ENCODE peak calls at places on chromosomes 6 and 20, in five cellular contexts. S is H1, G is mesendoderm, X is neuronal stem cell, J is IMR-90. U is an unnamed sample.
A peak's percentile ranks its signal among the peaks of the same experiment; 100 is the strongest.

GRCh38 chr6:41222513-41222912 is 5.6 kb upstream of the TREML4 start:
- DNase-seq in J (no peak), G (no peak), X (no peak), S (no peak), U (no peak)

GRCh38 chr6:56671651-56672461 is 29.2 kb upstream of the DST start:
- DNase-seq in X (no peak), S (no peak), G (peak; percentile 71), J (no peak), U (no peak)

GRCh38 chr6:158939255-158940170 is 60.5 kb downstream of the RSPH3 start:
- DNase-seq in G (peak; percentile 62), J (no peak), X (no peak), S (no peak), U (peak; percentile 70)

GRCh38 chr20:47885909-47886453 is 100.7 kb upstream of the SULF2 start:
- DNase-seq in G (no peak), J (no peak), X (no peak), S (no peak), U (no peak)

GRCh38 chr6:6969761-6970223 is 138.0 kb upstream of the RREB1 start:
- DNase-seq in J (no peak), G (peak; percentile 18), S (no peak), X (no peak), U (peak; percentile 99)

GRCh38 chr20:63129991-63130653 is 85.8 kb downstream of the YTHDF1 start:
- DNase-seq in S (no peak), G (peak; percentile 7), X (no peak), J (no peak), U (no peak)

GRCh38 chr20:57391439-57392129 is 388 bp downstream of the RBM38 start:
- DNase-seq in X (no peak), S (no peak), G (no peak), J (no peak), U (peak; percentile 62)

GRCh38 chr20:17646901-17647301 is 35.1 kb downstream of the RRBP1 start:
- DNase-seq in G (no peak), J (no peak), S (no peak), X (no peak), U (no peak)

GRCh38 chr6:156026543-156027268 is 571.1 kb upstream of the NOX3 start:
- DNase-seq in J (no peak), S (no peak), X (no peak), G (no peak), U (no peak)

GRCh38 chr20:9228774-9229450 is 160.0 kb downstream of the PLCB4 start:
- DNase-seq in S (no peak), X (no peak), G (no peak), J (no peak), U (no peak)

GRCh38 chr6:1264619-1265445 is 47.1 kb upstream of the FOXQ1 start:
- DNase-seq in S (no peak), J (no peak), G (no peak), X (no peak), U (no peak)

GRCh38 chr6:130843575-130844320 is 16.5 kb downstream of the SMLR1 start:
- DNase-seq in G (peak; percentile 58), S (no peak), X (peak; percentile 23), J (peak; percentile 33), U (peak; percentile 72)

GRCh38 chr6:82270791-82271392 is 23.3 kb upstream of the IBTK start:
- DNase-seq in S (no peak), G (peak; percentile 68), X (peak; percentile 47), J (peak; percentile 52), U (peak; percentile 61)

GRCh38 chr6:79601020-79601609 is 30.0 kb upstream of the SH3BGRL2 start:
- DNase-seq in S (no peak), G (no peak), X (no peak), J (peak; percentile 88), U (no peak)

GRCh38 chr6:69974193-69974592 is 107.8 kb downstream of the COL19A1 start:
- DNase-seq in J (peak; percentile 11), G (no peak), S (no peak), X (no peak), U (no peak)

GRCh38 chr20:10060223-10060622 is 25.4 kb downstream of the ANKEF1 start:
- DNase-seq in J (no peak), S (no peak), X (no peak), G (no peak), U (no peak)

GRCh38 chr6:35038076-35038475 is 103.1 kb downstream of the TCP11 start:
- DNase-seq in G (peak; percentile 72), X (no peak), S (no peak), J (no peak), U (peak; percentile 71)

GRCh38 chr6:141484726-141485125 is 648.0 kb upstream of the GJE1 start:
- DNase-seq in G (no peak), J (peak; percentile 47), X (no peak), S (no peak), U (no peak)

GRCh38 chr6:166705070-166705469 is 78.0 kb upstream of the RPS6KA2 start:
- DNase-seq in X (no peak), S (no peak), J (no peak), G (no peak), U (no peak)

GRCh38 chr6:166330612-166331011 is 11.7 kb downstream of the SFT2D1 start:
- DNase-seq in X (peak; percentile 51), S (peak; percentile 79), J (peak; percentile 23), G (peak; percentile 96), U (no peak)

GRCh38 chr6:87407531-87407895 is 259 bp upstream of the CFAP206 start:
- DNase-seq in S (no peak), J (peak; percentile 41), X (no peak), G (no peak), U (no peak)

GRCh38 chr6:46867411-46867810 is 54.3 kb downstream of the ADGRF5 start:
- DNase-seq in S (no peak), J (no peak), X (no peak), G (no peak), U (no peak)

GRCh38 chr6:21508753-21509152 is 84.8 kb upstream of the SOX4 start:
- DNase-seq in J (no peak), G (no peak), X (no peak), S (no peak), U (no peak)

GRCh38 chr6:20266851-20267608 is 54.8 kb upstream of the MBOAT1 start:
- DNase-seq in G (no peak), S (no peak), X (no peak), J (no peak), U (no peak)

DNA sequence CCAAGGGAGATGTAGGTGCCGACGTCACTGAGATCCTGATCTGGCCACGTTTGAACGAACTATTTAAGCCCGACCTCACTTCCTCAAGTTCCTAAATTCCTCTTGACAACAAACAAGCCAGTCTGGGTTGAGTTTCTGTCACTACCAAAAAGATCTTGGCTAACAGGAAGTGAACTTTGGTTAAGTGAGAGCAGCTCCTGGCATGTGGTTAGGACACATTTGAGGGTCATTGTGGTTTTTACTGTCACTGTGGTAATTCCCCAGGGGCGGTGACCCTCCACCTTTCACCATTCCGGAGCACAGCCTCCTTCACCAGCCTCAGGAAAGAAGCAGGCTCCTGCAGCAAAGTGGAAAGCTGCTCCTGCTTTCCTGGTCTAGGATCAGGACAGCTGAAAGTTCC is 43.1 kb upstream of the ZNF831 start:
- DNase-seq in G (no peak), X (no peak), J (no peak), S (no peak), U (peak; percentile 17)
- H3K18ac ChIP-seq in G (no peak overlapping the region), X (no peak overlapping the region), J (no peak overlapping the region), S (no peak overlapping the region), U (no peak overlapping the region)

GRCh38 chr20:22431419-22431818 is 153.0 kb downstream of the FOXA2 start:
- DNase-seq in X (no peak), S (no peak), G (no peak), J (no peak), U (no peak)
- H3K4me1 ChIP-seq in X (no peaks in the 10 kb centered on the region), S (peaks cover 7% of the 10 kb centered on the region), G (peaks cover 13% of the 10 kb centered on the region), J (no peaks in the 10 kb centered on the region), U (no peaks in the 10 kb centered on the region)

DNA sequence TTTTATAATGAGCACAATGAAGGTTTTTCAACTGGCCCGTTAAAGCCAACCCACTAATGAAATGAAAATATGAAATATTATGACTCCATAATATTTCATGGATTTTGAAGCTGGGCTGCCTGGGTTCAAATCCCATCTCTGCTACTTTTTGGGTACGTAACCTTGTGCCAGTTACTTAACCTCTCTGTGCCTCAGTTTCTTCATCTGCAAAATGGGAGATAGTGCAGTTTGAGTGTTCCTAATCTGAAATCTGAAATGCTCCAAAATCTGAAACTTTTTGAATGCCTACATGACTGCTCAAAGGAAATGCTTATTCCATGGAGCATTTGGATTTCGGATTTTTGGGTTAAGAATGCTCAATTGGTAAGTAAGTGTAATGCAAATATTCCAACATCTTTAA is 29.5 kb downstream of the PTPRA start:
- DNase-seq in X (no peak), G (no peak), S (no peak), J (no peak), U (no peak)
- H3K18ac ChIP-seq in X (no peak overlapping the region), G (no peak overlapping the region), S (no peak overlapping the region), J (no peak overlapping the region), U (no peak overlapping the region)

DNA sequence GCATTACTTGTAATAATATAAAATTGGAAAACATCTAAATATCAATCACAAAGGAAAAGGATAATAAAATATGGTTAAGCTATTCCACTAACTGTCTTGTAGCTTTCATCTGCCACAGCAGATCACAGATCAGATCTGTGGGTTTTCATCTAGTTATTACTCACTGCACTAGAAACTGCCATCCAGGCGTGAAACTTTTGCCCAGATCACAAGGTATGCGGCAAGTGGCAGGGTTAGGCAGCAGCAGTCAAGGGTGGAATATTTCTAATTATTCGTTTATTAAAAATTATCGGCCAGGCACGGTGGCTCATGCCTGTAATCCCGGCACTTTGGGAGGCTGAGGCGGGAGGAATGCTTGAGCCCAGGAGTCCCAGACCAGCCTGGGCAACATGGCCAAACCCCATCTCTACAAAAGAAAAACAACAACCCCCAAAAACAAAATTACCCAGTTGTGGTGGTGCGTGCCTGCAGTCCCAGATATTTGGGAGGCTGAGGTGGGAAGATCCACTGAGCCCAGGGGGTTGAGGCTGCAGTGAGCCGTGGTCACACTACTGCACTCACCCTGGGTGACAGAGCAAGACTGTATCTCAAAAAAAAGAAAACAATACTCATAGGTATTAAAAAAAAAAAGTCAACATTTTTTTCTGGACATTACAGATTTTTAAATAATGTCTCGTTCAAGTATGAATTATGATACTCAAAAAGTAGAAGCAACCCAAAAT is 32.1 kb downstream of the BEND3 start:
- DNase-seq in S (no peak), X (no peak), G (no peak), J (no peak), U (no peak)
- H3K4me1 ChIP-seq in S (no peaks in the 10 kb centered on the region), X (no peaks in the 10 kb centered on the region), G (no peaks in the 10 kb centered on the region), J (no peaks in the 10 kb centered on the region), U (peaks cover 5% of the 10 kb centered on the region)

DNA sequence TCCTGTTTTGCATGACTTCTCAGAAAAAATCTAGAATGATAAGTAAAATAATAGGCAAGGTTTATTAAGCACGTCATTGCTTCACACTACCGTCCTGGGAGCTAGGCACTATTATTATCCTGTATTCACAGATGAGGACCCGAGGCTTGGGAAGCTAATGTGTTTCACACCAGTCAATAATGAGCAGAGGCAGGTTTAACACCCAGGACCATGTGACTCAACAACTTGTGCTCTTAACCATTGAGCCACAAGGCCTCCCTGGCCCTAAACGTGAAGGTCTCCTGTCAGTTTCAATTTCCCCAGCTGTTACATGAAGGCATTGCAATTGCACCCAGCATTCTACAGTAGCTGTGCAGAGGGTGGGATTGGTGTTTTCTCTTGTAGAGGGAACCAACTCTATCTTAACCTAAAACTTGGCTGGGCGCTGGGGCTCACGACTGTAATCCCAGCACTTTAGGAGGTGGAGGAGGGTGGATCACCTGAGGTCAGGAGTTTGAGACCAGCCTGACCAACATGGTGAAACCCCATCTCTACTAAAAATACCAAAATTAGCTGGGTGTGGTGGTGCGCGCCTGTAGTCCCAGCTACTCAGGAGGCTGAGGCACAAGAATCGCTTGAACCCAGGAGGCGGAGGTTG is 191.2 kb downstream of the BCAS1 start:
- DNase-seq in S (no peak), J (no peak), G (no peak), X (no peak), U (no peak)
- H3K18ac ChIP-seq in S (no peak overlapping the region), J (no peak overlapping the region), G (no peak overlapping the region), X (no peak overlapping the region), U (no peak overlapping the region)

GRCh38 chr6:38091626-38092025 is 272.1 kb downstream of the ZFAND3 start:
- DNase-seq in G (no peak), X (no peak), J (no peak), S (no peak), U (no peak)
- H3K4me1 ChIP-seq in G (no peaks in the 10 kb centered on the region), X (peaks cover 3% of the 10 kb centered on the region), J (peaks cover 7% of the 10 kb centered on the region), S (no peaks in the 10 kb centered on the region), U (peaks cover 3% of the 10 kb centered on the region)